ENCODE peak calls at places on chromosome 1, in five cellular contexts. S, J, U, P and G are unnamed samples.

GRCh38 chr1:12174789-12175455 is 8.1 kb downstream of the TNFRSF1B start:
- DNase-seq in S (peak), J (peak), U (no peak), P (no peak), G (no peak)

GRCh38 chr1:89843279-89844121 is 22.7 kb downstream of the LRRC8D start:
- DNase-seq in S (peak), J (peak), U (peak), P (peak), G (no peak)

GRCh38 chr1:62407398-62408009 is 29.3 kb upstream of the USP1 start:
- DNase-seq in S (peak), J (peak), U (peak), P (peak), G (no peak)

GRCh38 chr1:201874672-201875071 is 14.0 kb upstream of the SHISA4 start:
- DNase-seq in S (no peak), J (no peak), U (no peak), P (no peak), G (no peak)

GRCh38 chr1:35642472-35642955 is 1.2 kb upstream of the PSMB2 start:
- DNase-seq in S (no peak), J (no peak), U (no peak), P (no peak), G (no peak)

GRCh38 chr1:5811419-5811818 is 180.8 kb downstream of the NPHP4 start:
- DNase-seq in S (no peak), J (no peak), U (no peak), P (no peak), G (no peak)

GRCh38 chr1:62307516-62308492 is 11.4 kb downstream of the KANK4 start:
- DNase-seq in S (no peak), J (no peak), U (no peak), P (no peak), G (no peak)

GRCh38 chr1:205183676-205184335 is 27.7 kb downstream of the DSTYK start:
- DNase-seq in S (peak), J (no peak), U (peak), P (peak), G (no peak)